ENCODE peak calls at places on chromosomes 5 and 9, in seven cellular contexts. One of them, this sample, is unnamed.

GRCh38 chr9:82938426-82938825 is 124.5 kb downstream of the RASEF start:
- DNase-seq in nephron progenitor cell: no peak
- DNase-seq in stimulated activated CD8-positive, alpha-beta memory T cell treated with anti-CD3 and anti-CD28 coated beads, Interleukin-7, amount 100 ng/mL, for 24 hours: no peak
- DNase-seq in dermis blood vessel endothelial cell: no peak
- DNase-seq in substantia nigra: no peak
- DNase-seq in left ventricle myocardium inferior: no peak
- DNase-seq in HCEC 1CT: no peak
- DNase-seq in this sample: no peak

GRCh38 chr5:173847102-173847501 is 41.0 kb upstream of the CPEB4 start:
- DNase-seq in nephron progenitor cell: no peak
- DNase-seq in stimulated activated CD8-positive, alpha-beta memory T cell treated with anti-CD3 and anti-CD28 coated beads, Interleukin-7, amount 100 ng/mL, for 24 hours: no peak
- DNase-seq in dermis blood vessel endothelial cell: no peak
- DNase-seq in substantia nigra: no peak
- DNase-seq in left ventricle myocardium inferior: no peak
- DNase-seq in HCEC 1CT: no peak
- DNase-seq in this sample: no peak

GRCh38 chr9:115000217-115000639 is 69.8 kb upstream of the TNFSF8 start:
- DNase-seq in nephron progenitor cell: no peak
- DNase-seq in stimulated activated CD8-positive, alpha-beta memory T cell treated with anti-CD3 and anti-CD28 coated beads, Interleukin-7, amount 100 ng/mL, for 24 hours: no peak
- DNase-seq in dermis blood vessel endothelial cell: no peak
- DNase-seq in substantia nigra: no peak
- DNase-seq in left ventricle myocardium inferior: no peak
- DNase-seq in HCEC 1CT: peak
- DNase-seq in this sample: no peak

GRCh38 chr5:32836176-32836575 is 125.1 kb downstream of the NPR3 start:
- DNase-seq in nephron progenitor cell: no peak
- DNase-seq in stimulated activated CD8-positive, alpha-beta memory T cell treated with anti-CD3 and anti-CD28 coated beads, Interleukin-7, amount 100 ng/mL, for 24 hours: no peak
- DNase-seq in dermis blood vessel endothelial cell: no peak
- DNase-seq in substantia nigra: no peak
- DNase-seq in left ventricle myocardium inferior: no peak
- DNase-seq in HCEC 1CT: no peak
- DNase-seq in this sample: no peak

GRCh38 chr5:32274548-32275420 is 38.0 kb downstream of the MTMR12 start:
- DNase-seq in nephron progenitor cell: no peak
- DNase-seq in stimulated activated CD8-positive, alpha-beta memory T cell treated with anti-CD3 and anti-CD28 coated beads, Interleukin-7, amount 100 ng/mL, for 24 hours: no peak
- DNase-seq in dermis blood vessel endothelial cell: peak
- DNase-seq in substantia nigra: no peak
- DNase-seq in left ventricle myocardium inferior: no peak
- DNase-seq in HCEC 1CT: no peak
- DNase-seq in this sample: no peak

GRCh38 chr5:163571755-163572154 is 66.3 kb downstream of the MAT2B start:
- DNase-seq in nephron progenitor cell: no peak
- DNase-seq in stimulated activated CD8-positive, alpha-beta memory T cell treated with anti-CD3 and anti-CD28 coated beads, Interleukin-7, amount 100 ng/mL, for 24 hours: no peak
- DNase-seq in dermis blood vessel endothelial cell: no peak
- DNase-seq in substantia nigra: no peak
- DNase-seq in left ventricle myocardium inferior: no peak
- DNase-seq in HCEC 1CT: peak
- DNase-seq in this sample: no peak

GRCh38 chr5:94288937-94289336 is 329.5 kb downstream of the KIAA0825 start:
- DNase-seq in nephron progenitor cell: no peak
- DNase-seq in stimulated activated CD8-positive, alpha-beta memory T cell treated with anti-CD3 and anti-CD28 coated beads, Interleukin-7, amount 100 ng/mL, for 24 hours: no peak
- DNase-seq in dermis blood vessel endothelial cell: no peak
- DNase-seq in substantia nigra: no peak
- DNase-seq in left ventricle myocardium inferior: no peak
- DNase-seq in HCEC 1CT: peak
- DNase-seq in this sample: no peak

GRCh38 chr5:110248921-110249320 is 477.6 kb downstream of the TMEM232 start:
- DNase-seq in nephron progenitor cell: no peak
- DNase-seq in stimulated activated CD8-positive, alpha-beta memory T cell treated with anti-CD3 and anti-CD28 coated beads, Interleukin-7, amount 100 ng/mL, for 24 hours: no peak
- DNase-seq in dermis blood vessel endothelial cell: no peak
- DNase-seq in substantia nigra: no peak
- DNase-seq in left ventricle myocardium inferior: no peak
- DNase-seq in HCEC 1CT: no peak
- DNase-seq in this sample: no peak

GRCh38 chr9:124347206-124347967 is 67.9 kb downstream of the PSMB7 start:
- DNase-seq in nephron progenitor cell: no peak
- DNase-seq in stimulated activated CD8-positive, alpha-beta memory T cell treated with anti-CD3 and anti-CD28 coated beads, Interleukin-7, amount 100 ng/mL, for 24 hours: no peak
- DNase-seq in dermis blood vessel endothelial cell: no peak
- DNase-seq in substantia nigra: no peak
- DNase-seq in left ventricle myocardium inferior: peak
- DNase-seq in HCEC 1CT: no peak
- DNase-seq in this sample: no peak

GRCh38 chr5:124659798-124660197 is 86.6 kb downstream of the ZNF608 start:
- DNase-seq in nephron progenitor cell: no peak
- DNase-seq in stimulated activated CD8-positive, alpha-beta memory T cell treated with anti-CD3 and anti-CD28 coated beads, Interleukin-7, amount 100 ng/mL, for 24 hours: no peak
- DNase-seq in dermis blood vessel endothelial cell: peak
- DNase-seq in substantia nigra: no peak
- DNase-seq in left ventricle myocardium inferior: no peak
- DNase-seq in HCEC 1CT: no peak
- DNase-seq in this sample: no peak

This sample was measured in H1.